ENCODE peak calls at places on chromosomes 4 and X, in ten cellular contexts. C is pancreas, S is GM23248, N is fibroblast of lung, E is testis, U is tibial artery, K is ascending aorta, I is breast epithelium, P is lung, O is GM06990. V is an unnamed sample. For H3K27me3, the result is how much of the 10 kb centered on the place peaks cover.

GRCh38 chrX:48737940-48738339 is 23.6 kb upstream of the GLOD5 start:
- DNase-seq in C (no peak), S (peak), N (no peak), E (no peak), U (no peak), K (no peak), I (no peak), P (no peak), O (no peak), V (no peak)

GRCh38 chr4:142315999-142316398 is 530.1 kb downstream of the INPP4B start:
- DNase-seq in C (no peak), S (no peak), N (peak), E (no peak), U (no peak), K (no peak), I (no peak), P (no peak), O (no peak), V (no peak)

GRCh38 chrX:136684120-136684519 is 36.2 kb downstream of the CD40LG start:
- DNase-seq in C (no peak), S (no peak), N (no peak), E (no peak), U (no peak), K (no peak), I (no peak), P (no peak), O (no peak), V (no peak)

GRCh38 chrX:9535101-9535500 is 70.2 kb downstream of the TBL1X start:
- DNase-seq in C (no peak), S (no peak), N (no peak), E (no peak), U (no peak), K (no peak), I (no peak), P (no peak), O (no peak), V (no peak)

GRCh38 chr4:13533670-13534343 is 10.5 kb downstream of the NKX3-2 start:
- DNase-seq in C (no peak), S (no peak), N (no peak), E (no peak), U (no peak), K (no peak), I (no peak), P (no peak), O (no peak), V (no peak)

GRCh38 chr4:21769404-21770147 is 179.0 kb downstream of the KCNIP4 start:
- DNase-seq in C (no peak), S (peak), N (peak), E (no peak), U (no peak), K (no peak), I (no peak), P (no peak), O (no peak), V (peak)

GRCh38 chr4:180610317-180610716 is 1632.9 kb upstream of the TENM3 start:
- DNase-seq in C (no peak), S (no peak), N (no peak), E (no peak), U (no peak), K (no peak), I (no peak), P (no peak), O (no peak), V (peak)

GRCh38 chr4:118270492-118270891 is 82.3 kb downstream of the PRSS12 start:
- DNase-seq in C (no peak), S (peak), N (peak), E (no peak), U (no peak), K (no peak), I (no peak), P (no peak), O (no peak), V (peak)

GRCh38 chrX:129823115-129823514 is 20.6 kb downstream of the ZDHHC9 start:
- DNase-seq in C (no peak), S (peak), N (peak), E (peak), U (peak), K (no peak), I (no peak), P (no peak), O (no peak), V (peak)

GRCh38 chrX:21725498-21725897 is 32.4 kb downstream of the SMPX start:
- DNase-seq in C (no peak), S (peak), N (peak), E (no peak), U (no peak), K (no peak), I (no peak), P (no peak), O (no peak), V (peak)

GRCh38 chrX:103404225-103405008 is 28.1 kb downstream of the BEX3 start:
- DNase-seq in C (peak), S (peak), N (peak), E (peak), U (peak), K (peak), I (peak), P (peak), O (peak), V (peak)
- H3K4me3 ChIP-seq in C (peak), S (peak), N (peak), E (peak), U (peak), K (peak), I (peak), P (no peak), O (peak), V (peak)

GRCh38 chrX:123199338-123199737 is 15.3 kb downstream of the GRIA3 start:
- DNase-seq in C (no peak), S (no peak), N (no peak), E (no peak), U (no peak), K (no peak), I (no peak), P (no peak), O (no peak), V (no peak)
- H3K27me3 ChIP-seq in C (under half), S (under half), N (under half), E (under half), U (under half), K (under half), I (under half), P (under half), O (under half), V (under half)

GRCh38 chr4:99755223-99755944 is 61.2 kb upstream of the DAPP1 start:
- DNase-seq in C (no peak), S (peak), N (peak), E (no peak), U (no peak), K (no peak), I (no peak), P (no peak), O (no peak), V (peak)
- H3K4me3 ChIP-seq in C (no peak), S (no peak), N (no peak), E (no peak), U (no peak), K (no peak), I (no peak), P (no peak), O (no peak), V (no peak)

DNA sequence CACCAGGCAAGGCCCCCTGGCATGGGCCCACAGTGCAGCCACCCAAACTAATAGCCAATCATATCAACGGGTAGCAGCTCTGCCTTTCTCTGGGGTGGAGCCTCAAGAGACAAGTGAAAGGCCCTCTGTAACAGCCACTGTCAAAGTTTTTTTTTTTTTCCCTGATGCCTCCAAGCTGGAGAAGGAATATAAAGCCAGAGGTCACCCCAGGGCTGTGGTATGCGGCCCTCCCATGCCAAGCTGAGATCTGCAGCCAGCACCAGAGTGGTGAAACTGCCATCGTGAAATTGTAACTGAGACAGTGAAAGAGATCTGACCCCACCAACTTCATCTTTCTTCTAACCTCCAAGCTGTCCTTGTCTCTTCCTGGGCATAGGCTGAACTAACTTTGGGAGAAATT is 407.0 kb downstream of the KLHL4 start:
- DNase-seq in C (no peak), S (no peak), N (no peak), E (no peak), U (no peak), K (no peak), I (no peak), P (no peak), O (no peak), V (no peak)
- H3K27me3 ChIP-seq in C (under half), S (under half), N (under half), E (under half), U (under half), K (under half), I (under half), P (under half), O (under half), V (under half)

DNA sequence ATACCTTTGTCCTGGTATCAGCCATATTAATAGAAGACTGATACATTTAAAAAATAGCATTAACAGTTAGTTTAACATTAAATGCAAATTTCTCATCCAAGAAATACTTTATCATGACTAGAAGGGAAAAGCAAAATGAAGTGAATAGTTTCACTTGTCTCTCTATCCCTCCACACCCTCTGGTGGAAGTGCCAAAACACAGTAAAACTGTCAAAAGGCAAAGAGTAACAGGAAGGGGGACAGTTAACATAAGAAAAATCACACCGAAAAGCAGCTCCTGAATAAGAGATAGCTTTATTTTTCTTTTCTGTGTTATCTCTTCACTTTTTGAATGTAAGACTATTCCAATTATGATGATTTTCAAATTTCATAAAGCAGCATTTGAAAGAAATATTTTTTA is 187.2 kb downstream of the FBXW7 start:
- DNase-seq in C (no peak), S (peak), N (no peak), E (no peak), U (no peak), K (no peak), I (no peak), P (no peak), O (no peak), V (no peak)
- H3K4me3 ChIP-seq in C (no peak), S (peak), N (no peak), E (no peak), U (no peak), K (no peak), I (no peak), P (no peak), O (no peak), V (no peak)

GRCh38 chrX:40157228-40158035 is 59.7 kb upstream of the BCOR start:
- DNase-seq in C (no peak), S (no peak), N (no peak), E (no peak), U (no peak), K (no peak), I (no peak), P (no peak), O (no peak), V (no peak)
- H3K27me3 ChIP-seq in C (under half), S (under half), N (under half), E (under half), U (under half), K (under half), I (under half), P (under half), O (under half), V (under half)

GRCh38 chr4:2795558-2796260 is 2.8 kb downstream of the SH3BP2 start:
- DNase-seq in C (peak), S (no peak), N (no peak), E (no peak), U (peak), K (peak), I (peak), P (no peak), O (no peak), V (peak)
- H3K4me3 ChIP-seq in C (no peak), S (no peak), N (no peak), E (no peak), U (no peak), K (no peak), I (no peak), P (no peak), O (no peak), V (no peak)

DNA sequence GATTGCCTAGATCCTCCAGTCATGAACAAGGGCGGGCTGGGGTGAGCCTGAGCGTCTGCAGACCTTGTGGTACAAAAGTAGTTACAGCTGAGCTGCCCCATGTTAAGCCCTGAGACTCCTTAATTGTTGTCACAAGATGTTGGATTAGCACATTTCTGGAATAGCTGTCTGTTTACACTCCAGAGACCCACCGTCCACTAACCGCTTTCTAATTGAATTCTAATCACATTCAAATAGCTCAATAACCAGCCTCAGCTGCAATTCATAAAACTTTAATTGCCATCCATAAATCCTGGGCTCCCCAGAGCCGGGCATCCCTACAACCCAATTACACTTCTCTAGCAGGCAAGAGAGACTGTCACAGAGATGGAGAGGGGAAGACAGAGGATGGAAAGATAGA is 1.6 kb upstream of the GSX2 start:
- DNase-seq in C (no peak), S (no peak), N (no peak), E (no peak), U (no peak), K (no peak), I (no peak), P (no peak), O (no peak), V (no peak)
- H3K27me3 ChIP-seq in C (under half), S (under half), N (under half), E (under half), U (half or more), K (under half), I (under half), P (under half), O (under half), V (half or more)

GRCh38 chr4:54058171-54058570 is 6.2 kb downstream of the CHIC2 start:
- DNase-seq in C (no peak), S (no peak), N (no peak), E (no peak), U (no peak), K (no peak), I (no peak), P (no peak), O (peak), V (no peak)
- H3K4me3 ChIP-seq in C (no peak), S (peak), N (no peak), E (no peak), U (no peak), K (no peak), I (no peak), P (no peak), O (no peak), V (no peak)